ENCODE peak calls at places on chromosomes 13 and 19, in five cellular contexts. One of them, this sample, is unnamed.
A peak's percentile ranks its signal among the peaks of the same experiment; 100 is the strongest.

GRCh38 chr13:39859898-39860297 is 204.4 kb downstream of the COG6 start:
- DNase-seq in CD4-positive, alpha-beta T cell: no peak
- DNase-seq in PC-9: no peak
- DNase-seq in neuronal stem cell: no peak
- DNase-seq in Panc1: no peak
- DNase-seq in this sample: no peak

GRCh38 chr13:69761581-69761980 is 346.0 kb upstream of the ATXN8OS start:
- DNase-seq in CD4-positive, alpha-beta T cell: no peak
- DNase-seq in PC-9: no peak
- DNase-seq in neuronal stem cell: no peak
- DNase-seq in Panc1: no peak
- DNase-seq in this sample: no peak

GRCh38 chr13:42821437-42821836 is 40.1 kb downstream of the FAM216B start:
- DNase-seq in CD4-positive, alpha-beta T cell: no peak
- DNase-seq in PC-9: no peak
- DNase-seq in neuronal stem cell: no peak
- DNase-seq in Panc1: no peak
- DNase-seq in this sample: no peak

GRCh38 chr13:58018020-58018419 is 386.5 kb downstream of the PCDH17 start:
- DNase-seq in CD4-positive, alpha-beta T cell: no peak
- DNase-seq in PC-9: no peak
- DNase-seq in neuronal stem cell: no peak
- DNase-seq in Panc1: no peak
- DNase-seq in this sample: no peak

GRCh38 chr19:45640849-45641273 is 1.7 kb upstream of the EML2 start:
- DNase-seq in CD4-positive, alpha-beta T cell: no peak
- DNase-seq in PC-9: no peak
- DNase-seq in neuronal stem cell: no peak
- DNase-seq in Panc1: no peak
- DNase-seq in this sample: peak; percentile 74

GRCh38 chr13:112766336-112766735 is 76.5 kb downstream of the ATP11A start:
- DNase-seq in CD4-positive, alpha-beta T cell: no peak
- DNase-seq in PC-9: no peak
- DNase-seq in neuronal stem cell: no peak
- DNase-seq in Panc1: no peak
- DNase-seq in this sample: no peak

GRCh38 chr13:48532146-48532472 is 771 bp downstream of the RCBTB2 start:
- DNase-seq in CD4-positive, alpha-beta T cell: no peak
- DNase-seq in PC-9: no peak
- DNase-seq in neuronal stem cell: no peak
- DNase-seq in Panc1: no peak
- DNase-seq in this sample: no peak

GRCh38 chr13:23430664-23431063 is 2.8 kb downstream of the SACS start:
- DNase-seq in CD4-positive, alpha-beta T cell: no peak
- DNase-seq in PC-9: no peak
- DNase-seq in neuronal stem cell: no peak
- DNase-seq in Panc1: no peak
- DNase-seq in this sample: no peak

GRCh38 chr19:8141726-8142524 is 7.5 kb downstream of the FBN3 start:
- DNase-seq in CD4-positive, alpha-beta T cell: no peak
- DNase-seq in PC-9: no peak
- DNase-seq in neuronal stem cell: no peak
- DNase-seq in Panc1: no peak
- DNase-seq in this sample: no peak

DNA sequence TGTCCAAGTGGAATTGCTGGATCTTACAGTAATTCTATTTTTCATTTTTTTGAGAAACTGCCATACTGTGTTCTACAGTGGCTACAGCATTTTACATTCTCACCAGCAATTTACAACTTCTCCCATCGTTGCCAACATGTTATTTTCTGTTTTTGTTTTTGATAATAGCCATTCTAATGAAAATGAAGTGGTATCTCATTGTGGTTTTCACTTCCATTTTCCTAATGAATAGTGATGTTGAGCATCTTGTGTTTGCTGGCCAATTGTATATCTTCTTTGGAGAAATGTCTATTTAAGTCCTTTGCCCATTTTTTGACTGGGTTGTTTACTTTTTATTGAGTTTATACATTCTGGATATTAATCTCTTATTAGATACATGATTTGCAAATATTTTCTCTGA is 38.6 kb downstream of the KCNRG start:
- DNase-seq in CD4-positive, alpha-beta T cell: no peak
- DNase-seq in PC-9: no peak
- DNase-seq in neuronal stem cell: no peak
- DNase-seq in Panc1: no peak
- DNase-seq in this sample: no peak
- H3K27ac ChIP-seq in CD4-positive, alpha-beta T cell: no peak overlapping the region
- H3K27ac ChIP-seq in PC-9: no peak overlapping the region
- H3K27ac ChIP-seq in neuronal stem cell: no peak overlapping the region
- H3K27ac ChIP-seq in Panc1: no peak overlapping the region
- H3K27ac ChIP-seq in this sample: no peak overlapping the region

DNA sequence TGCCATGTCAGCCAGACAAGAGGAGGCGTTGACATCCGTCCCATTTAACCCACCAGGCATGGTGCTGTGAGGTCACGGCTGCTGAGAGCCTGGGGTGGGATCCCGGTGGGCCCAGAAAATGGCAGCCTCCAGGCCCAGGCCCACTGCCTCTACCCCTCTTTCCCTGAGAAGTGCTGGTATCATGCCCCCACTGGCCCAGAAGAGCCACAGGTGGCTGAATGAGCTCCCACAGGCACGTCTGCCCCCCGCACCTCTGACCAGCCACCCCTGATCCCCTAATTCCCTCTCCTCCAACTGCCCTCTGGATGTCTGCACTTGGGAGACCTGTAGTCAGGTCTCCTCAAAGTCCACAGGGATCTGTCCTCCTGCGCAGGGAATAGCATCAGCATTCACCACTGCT is 37.3 kb upstream of the KCTD15 start:
- DNase-seq in CD4-positive, alpha-beta T cell: no peak
- DNase-seq in PC-9: no peak
- DNase-seq in neuronal stem cell: no peak
- DNase-seq in Panc1: no peak
- DNase-seq in this sample: no peak
- H3K27ac ChIP-seq in CD4-positive, alpha-beta T cell: no peak overlapping the region
- H3K27ac ChIP-seq in PC-9: no peak overlapping the region
- H3K27ac ChIP-seq in neuronal stem cell: no peak overlapping the region
- H3K27ac ChIP-seq in Panc1: no peak overlapping the region
- H3K27ac ChIP-seq in this sample: no peak overlapping the region

GRCh38 chr19:6674868-6675305 is 4.9 kb upstream of the TNFSF14 start:
- DNase-seq in CD4-positive, alpha-beta T cell: peak; percentile 71
- DNase-seq in PC-9: peak; percentile 79
- DNase-seq in neuronal stem cell: peak; percentile 17
- DNase-seq in Panc1: no peak
- DNase-seq in this sample: no peak

GRCh38 chr19:6676288-6676687 is 6.3 kb upstream of the TNFSF14 start:
- DNase-seq in CD4-positive, alpha-beta T cell: no peak
- DNase-seq in PC-9: no peak
- DNase-seq in neuronal stem cell: no peak
- DNase-seq in Panc1: no peak
- DNase-seq in this sample: no peak

GRCh38 chr19:6668696-6669095 is 1.3 kb downstream of the TNFSF14 start:
- DNase-seq in CD4-positive, alpha-beta T cell: no peak
- DNase-seq in PC-9: no peak
- DNase-seq in neuronal stem cell: no peak
- DNase-seq in Panc1: no peak
- DNase-seq in this sample: no peak

GRCh38 chr19:6672693-6673290 is 2.8 kb upstream of the TNFSF14 start:
- DNase-seq in CD4-positive, alpha-beta T cell: no peak
- DNase-seq in PC-9: no peak
- DNase-seq in neuronal stem cell: no peak
- DNase-seq in Panc1: no peak
- DNase-seq in this sample: no peak

GRCh38 chr19:6671960-6672359 is 2.0 kb upstream of the TNFSF14 start:
- DNase-seq in CD4-positive, alpha-beta T cell: no peak
- DNase-seq in PC-9: no peak
- DNase-seq in neuronal stem cell: no peak
- DNase-seq in Panc1: no peak
- DNase-seq in this sample: no peak
- H3K27ac ChIP-seq in CD4-positive, alpha-beta T cell: no peak overlapping the region
- H3K27ac ChIP-seq in PC-9: no peak overlapping the region
- H3K27ac ChIP-seq in neuronal stem cell: no peak overlapping the region
- H3K27ac ChIP-seq in Panc1: no peak overlapping the region
- H3K27ac ChIP-seq in this sample: no peak overlapping the region

GRCh38 chr19:49150944-49151243 is 4.3 kb downstream of the HRC start:
- DNase-seq in CD4-positive, alpha-beta T cell: no peak
- DNase-seq in PC-9: peak; percentile 28
- DNase-seq in neuronal stem cell: no peak
- DNase-seq in Panc1: no peak
- DNase-seq in this sample: no peak
- H3K27ac ChIP-seq in CD4-positive, alpha-beta T cell: no peak overlapping the region
- H3K27ac ChIP-seq in PC-9: no peak overlapping the region
- H3K27ac ChIP-seq in neuronal stem cell: no peak overlapping the region
- H3K27ac ChIP-seq in Panc1: peak overlapping the region; percentile 74
- H3K27ac ChIP-seq in this sample: peak overlapping the region; percentile 13

DNA sequence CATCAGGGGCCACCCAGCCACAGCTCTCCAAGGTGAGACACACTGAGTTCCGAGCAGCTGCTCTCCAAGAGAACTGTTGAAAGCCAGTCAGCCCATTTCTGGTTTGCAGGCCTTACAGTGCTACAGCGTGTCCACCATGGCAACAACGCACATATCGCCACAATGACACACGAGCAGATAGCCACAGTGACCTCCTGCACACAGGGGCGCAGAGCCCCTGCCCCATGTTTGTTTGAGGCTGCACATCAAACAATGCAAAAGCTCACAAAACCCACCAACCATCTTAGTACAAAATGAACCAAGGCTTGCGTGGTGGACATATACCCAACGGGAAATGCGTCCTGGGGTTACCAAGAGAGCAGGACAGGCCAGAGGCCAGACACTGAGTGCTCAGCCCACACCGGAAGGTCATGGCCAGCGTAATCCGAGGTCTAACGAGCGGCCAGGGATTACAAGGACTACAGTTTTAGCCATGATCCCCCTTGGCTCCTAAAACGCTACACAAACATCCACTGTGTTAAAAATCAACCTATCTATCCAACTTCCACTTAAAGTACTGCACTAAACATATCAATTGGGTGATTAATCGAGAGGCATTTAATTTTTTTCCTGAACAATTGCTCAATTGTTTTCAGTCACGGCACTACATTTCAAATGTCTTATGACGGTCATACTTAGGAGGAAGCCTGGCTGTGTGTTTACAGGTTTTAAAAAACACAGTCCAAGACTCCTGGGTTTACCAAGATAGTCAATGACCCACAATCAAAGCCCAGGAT is 56.0 kb downstream of the STK24 start:
- DNase-seq in CD4-positive, alpha-beta T cell: no peak
- DNase-seq in PC-9: no peak
- DNase-seq in neuronal stem cell: no peak
- DNase-seq in Panc1: no peak
- DNase-seq in this sample: no peak
- H3K27ac ChIP-seq in CD4-positive, alpha-beta T cell: peak overlapping the region; percentile 39
- H3K27ac ChIP-seq in PC-9: no peak overlapping the region
- H3K27ac ChIP-seq in neuronal stem cell: no peak overlapping the region
- H3K27ac ChIP-seq in Panc1: no peak overlapping the region
- H3K27ac ChIP-seq in this sample: no peak overlapping the region

DNA sequence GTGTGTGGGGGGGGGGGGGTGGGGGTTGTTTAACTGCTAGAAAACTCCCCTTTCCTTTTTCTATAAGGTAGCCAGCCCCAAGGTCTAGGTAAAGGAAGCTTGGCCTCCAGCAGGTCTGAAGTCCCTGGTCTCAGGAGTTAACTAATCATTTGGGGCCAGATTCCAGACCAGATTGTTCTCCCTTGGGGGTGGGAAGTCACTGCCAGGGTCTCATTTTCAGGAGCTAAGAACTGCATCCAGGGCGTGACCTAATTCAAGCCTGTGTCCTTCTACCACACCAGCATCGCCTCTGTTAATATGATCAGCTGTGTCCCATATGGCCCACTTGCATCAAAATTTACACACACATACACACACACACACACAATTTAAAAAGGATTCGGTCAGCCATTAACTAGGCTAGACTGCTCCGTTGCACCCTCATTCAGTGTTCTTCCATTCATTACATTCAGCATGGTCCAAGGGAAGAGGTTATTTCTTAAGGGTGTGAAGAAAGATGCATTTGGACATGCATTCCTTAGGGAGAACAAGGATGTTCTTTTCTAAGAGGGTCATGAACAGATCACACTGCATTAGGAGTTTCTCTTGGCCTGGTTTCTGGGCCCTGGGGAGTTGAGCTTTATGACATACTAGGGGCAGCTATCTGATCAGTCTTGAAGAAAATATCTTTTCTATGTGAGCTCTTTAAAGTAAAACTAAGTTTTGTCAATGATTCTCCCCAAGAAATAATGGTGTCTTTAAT is 91.0 kb downstream of the FGF14 start:
- DNase-seq in CD4-positive, alpha-beta T cell: no peak
- DNase-seq in PC-9: no peak
- DNase-seq in neuronal stem cell: no peak
- DNase-seq in Panc1: no peak
- DNase-seq in this sample: no peak
- H3K27ac ChIP-seq in CD4-positive, alpha-beta T cell: no peak overlapping the region
- H3K27ac ChIP-seq in PC-9: no peak overlapping the region
- H3K27ac ChIP-seq in neuronal stem cell: no peak overlapping the region
- H3K27ac ChIP-seq in Panc1: no peak overlapping the region
- H3K27ac ChIP-seq in this sample: no peak overlapping the region